ENCODE peak calls at places on chromosomes 16 and 17, in four cellular contexts. K is skeletal muscle cell, N is left ventricle myocardium inferior, J is heart left ventricle. A is an unnamed sample.

GRCh38 chr16:22191966-22192260 is 14.2 kb upstream of the EEF2K start:
- DNase-seq in K (no peak), N (no peak), J (no peak), A (no peak)

GRCh38 chr17:68592667-68593330 is 8.4 kb downstream of the FAM20A start:
- DNase-seq in K (no peak), N (no peak), J (no peak), A (no peak)

GRCh38 chr16:22313141-22313781 is 16.1 kb downstream of the POLR3E start:
- DNase-seq in K (no peak), N (no peak), J (no peak), A (no peak)

GRCh38 chr17:27533874-27534815 is 77.9 kb downstream of the KSR1 start:
- DNase-seq in K (peak), N (no peak), J (no peak), A (no peak)

GRCh38 chr17:61126476-61127240 is 273.0 kb upstream of the TBX2 start:
- DNase-seq in K (no peak), N (no peak), J (no peak), A (no peak)

GRCh38 chr16:56950455-56950854 is 11.3 kb upstream of the CETP start:
- DNase-seq in K (no peak), N (no peak), J (no peak), A (no peak)

GRCh38 chr17:79947351-79948031 is 88.2 kb downstream of the TBC1D16 start:
- DNase-seq in K (peak), N (peak), J (peak), A (no peak)

GRCh38 chr17:80270836-80271235 is 10.2 kb downstream of the RNF213 start:
- DNase-seq in K (no peak), N (no peak), J (no peak), A (no peak)

GRCh38 chr17:65677932-65678331 is 116.5 kb upstream of the AXIN2 start:
- DNase-seq in K (no peak), N (no peak), J (no peak), A (no peak)

GRCh38 chr17:6471531-6472465 is 27.5 kb downstream of the PIMREG start:
- DNase-seq in K (no peak), N (no peak), J (no peak), A (no peak)

GRCh38 chr16:19252904-19253303 is 32.6 kb upstream of the CLEC19A start:
- DNase-seq in K (no peak), N (no peak), J (no peak), A (no peak)

GRCh38 chr16:29811896-29812665 is at the start of gene PRRT2:
- DNase-seq in K (no peak), N (peak), J (peak), A (peak)

GRCh38 chr16:76683051-76683450 is 405.9 kb downstream of the CNTNAP4 start:
- DNase-seq in K (no peak), N (no peak), J (no peak), A (no peak)

GRCh38 chr17:31695456-31696090 is 163.5 kb downstream of the COPRS start:
- DNase-seq in K (no peak), N (no peak), J (no peak), A (no peak)

GRCh38 chr17:16932156-16932555 is 39.8 kb downstream of the TNFRSF13B start:
- DNase-seq in K (no peak), N (peak), J (no peak), A (no peak)

GRCh38 chr17:964881-965280 is 14.7 kb downstream of the NXN start:
- DNase-seq in K (no peak), N (no peak), J (no peak), A (no peak)

GRCh38 chr17:46772879-46773620 is 45.4 kb downstream of the WNT3 start:
- DNase-seq in K (no peak), N (no peak), J (no peak), A (no peak)

GRCh38 chr16:26709175-26709574 is 357.6 kb upstream of the C16orf82 start:
- DNase-seq in K (no peak), N (no peak), J (no peak), A (no peak)

GRCh38 chr16:73000907-73001521 is 46.9 kb downstream of the ZFHX3 start:
- DNase-seq in K (no peak), N (no peak), J (no peak), A (no peak)

GRCh38 chr16:30541502-30542329 is 7.1 kb upstream of the ZNF747 start:
- DNase-seq in K (peak), N (no peak), J (no peak), A (no peak)

GRCh38 chr16:69410285-69410990 is 14.0 kb upstream of the CYB5B start:
- DNase-seq in K (no peak), N (no peak), J (no peak), A (no peak)

GRCh38 chr16:30381351-30382041 is 865 bp downstream of the SEPTIN1 start:
- DNase-seq in K (no peak), N (no peak), J (no peak), A (no peak)

GRCh38 chr16:66534376-66534799 is 15.5 kb downstream of the TK2 start:
- DNase-seq in K (no peak), N (no peak), J (no peak), A (no peak)

GRCh38 chr16:66538910-66539309 is 11.0 kb downstream of the TK2 start:
- DNase-seq in K (no peak), N (no peak), J (no peak), A (no peak)

GRCh38 chr16:66539628-66540469 is 10.1 kb downstream of the TK2 start:
- DNase-seq in K (no peak), N (no peak), J (no peak), A (no peak)

GRCh38 chr16:66537236-66537635 is 12.7 kb downstream of the TK2 start:
- DNase-seq in K (no peak), N (no peak), J (no peak), A (no peak)

DNA sequence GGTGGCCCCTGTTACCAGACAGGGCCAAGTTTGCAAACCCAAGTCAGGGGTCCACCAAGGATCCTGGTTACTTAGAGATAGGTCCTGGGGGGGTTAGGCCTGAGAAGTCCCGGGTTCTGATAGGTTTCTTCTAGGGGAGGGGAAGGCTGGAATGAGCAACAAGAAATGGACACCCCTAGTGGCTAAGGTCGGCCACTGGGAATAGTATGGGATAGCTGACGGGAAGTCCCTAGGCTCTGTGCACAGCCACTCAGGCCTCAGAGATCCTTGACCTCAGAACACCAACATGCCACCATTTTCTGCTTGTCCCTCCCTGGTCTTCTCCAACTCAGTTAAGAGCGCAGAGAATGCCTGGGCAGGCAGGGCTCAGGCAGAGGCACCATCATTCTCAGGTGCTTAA is 13.4 kb downstream of the TK2 start:
- DNase-seq in K (no peak), N (no peak), J (no peak), A (no peak)
- H3K4me3 ChIP-seq in K (no peak), N (no peak), J (no peak), A (no peak)

DNA sequence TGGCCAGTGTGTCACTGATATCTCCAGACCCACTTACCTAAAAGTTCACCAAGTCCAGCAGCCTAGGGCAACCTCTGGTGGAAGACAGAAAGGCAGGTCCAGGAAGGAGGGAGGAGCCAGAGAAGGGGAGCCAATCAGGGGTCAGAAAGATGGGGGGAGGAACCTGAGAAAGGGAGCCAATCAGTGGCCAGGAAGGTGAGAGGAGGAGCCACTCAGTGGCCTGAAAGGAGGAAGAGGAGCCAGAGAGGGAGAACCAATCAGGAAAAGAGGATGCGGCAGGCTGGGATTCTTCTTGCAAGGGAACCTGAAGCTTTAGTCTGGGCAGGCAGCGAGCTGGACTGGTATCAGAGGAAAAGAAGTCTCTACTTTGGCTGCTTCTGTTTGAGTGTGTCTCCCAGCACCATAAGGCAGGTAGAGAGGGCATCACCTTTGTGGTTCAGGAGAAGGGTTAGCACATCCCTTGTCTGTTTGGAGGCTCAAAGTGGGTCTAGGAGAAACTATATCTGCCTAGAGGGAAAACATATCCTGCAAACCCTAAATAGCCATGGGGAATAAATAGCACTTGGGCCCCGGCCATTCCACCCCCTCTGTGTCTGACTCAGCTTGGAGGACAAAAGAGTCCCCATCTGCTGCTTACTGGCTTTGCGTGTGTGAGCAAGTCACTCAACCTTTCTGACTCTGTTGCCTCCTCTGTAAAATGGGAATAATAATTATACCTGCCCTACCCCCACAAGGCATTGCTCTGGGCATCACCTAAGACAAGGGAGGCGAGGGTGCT is 43.4 kb upstream of the CRHR1 start:
- DNase-seq in K (no peak), N (no peak), J (no peak), A (peak)
- H3K4me3 ChIP-seq in K (no peak), N (no peak), J (no peak), A (no peak)

GRCh38 chr17:76139801-76140660 is 1.0 kb downstream of the FOXJ1 start:
- DNase-seq in K (no peak), N (no peak), J (no peak), A (peak)
- H3K4me3 ChIP-seq in K (no peak), N (peak), J (no peak), A (no peak)

DNA sequence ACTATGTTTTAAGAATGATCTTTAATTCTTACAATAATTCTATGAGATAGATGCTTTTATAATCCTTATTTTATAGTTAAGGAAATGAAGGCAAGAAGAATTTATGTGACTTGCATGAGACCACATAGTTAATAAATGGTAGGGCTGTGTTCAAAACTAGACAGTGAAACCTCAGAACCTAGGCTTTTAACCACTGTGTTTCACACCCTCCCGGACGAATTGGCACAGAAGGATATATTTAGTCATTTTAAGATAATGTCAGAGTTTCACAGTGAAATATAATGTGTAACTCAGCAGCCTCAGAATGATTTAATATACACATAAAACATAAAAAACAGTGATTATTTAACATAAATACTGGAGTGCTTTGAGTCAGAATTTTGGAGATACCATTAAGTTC is 57.0 kb downstream of the NSRP1 start:
- DNase-seq in K (no peak), N (no peak), J (no peak), A (no peak)
- H3K4me3 ChIP-seq in K (no peak), N (no peak), J (no peak), A (no peak)

A was measured in aorta.